ENCODE peak calls at places on chromosomes 6 and 20, in five cellular contexts. One of them, this sample, is unnamed. For H3K4me1, the result is how much of the 10 kb centered on the place peaks cover.

GRCh38 chr6:41132254-41132653 is 21.9 kb downstream of the TREML1 start:
- DNase-seq in IMR-90: no peak
- DNase-seq in SJSA1: no peak
- DNase-seq in tibial nerve: no peak
- DNase-seq in naive thymus-derived CD4-positive, alpha-beta T cell: no peak
- DNase-seq in this sample: no peak

GRCh38 chr6:88535296-88535695 is 369.1 kb upstream of the CNR1 start:
- DNase-seq in IMR-90: no peak
- DNase-seq in SJSA1: no peak
- DNase-seq in tibial nerve: no peak
- DNase-seq in naive thymus-derived CD4-positive, alpha-beta T cell: no peak
- DNase-seq in this sample: no peak

GRCh38 chr6:30782425-30783014 is 38.2 kb upstream of the IER3 start:
- DNase-seq in IMR-90: peak
- DNase-seq in SJSA1: peak
- DNase-seq in tibial nerve: no peak
- DNase-seq in naive thymus-derived CD4-positive, alpha-beta T cell: no peak
- DNase-seq in this sample: no peak

GRCh38 chr6:45514454-45514853 is 136.7 kb upstream of the SUPT3H start:
- DNase-seq in IMR-90: peak
- DNase-seq in SJSA1: no peak
- DNase-seq in tibial nerve: no peak
- DNase-seq in naive thymus-derived CD4-positive, alpha-beta T cell: no peak
- DNase-seq in this sample: no peak

GRCh38 chr6:152573762-152574161 is 63.4 kb downstream of the SYNE1 start:
- DNase-seq in IMR-90: peak
- DNase-seq in SJSA1: no peak
- DNase-seq in tibial nerve: no peak
- DNase-seq in naive thymus-derived CD4-positive, alpha-beta T cell: no peak
- DNase-seq in this sample: no peak

GRCh38 chr6:135347887-135348286 is 149.7 kb downstream of the AHI1 start:
- DNase-seq in IMR-90: no peak
- DNase-seq in SJSA1: no peak
- DNase-seq in tibial nerve: no peak
- DNase-seq in naive thymus-derived CD4-positive, alpha-beta T cell: no peak
- DNase-seq in this sample: no peak

GRCh38 chr6:6725834-6726194 is 137.3 kb downstream of the LY86 start:
- DNase-seq in IMR-90: no peak
- DNase-seq in SJSA1: no peak
- DNase-seq in tibial nerve: no peak
- DNase-seq in naive thymus-derived CD4-positive, alpha-beta T cell: no peak
- DNase-seq in this sample: no peak

GRCh38 chr6:144150673-144151009 is 324 bp downstream of the STX11 start:
- DNase-seq in IMR-90: peak
- DNase-seq in SJSA1: peak
- DNase-seq in tibial nerve: no peak
- DNase-seq in naive thymus-derived CD4-positive, alpha-beta T cell: peak
- DNase-seq in this sample: no peak

GRCh38 chr6:83192456-83192855 is 609 bp downstream of the PGM3 start:
- DNase-seq in IMR-90: no peak
- DNase-seq in SJSA1: no peak
- DNase-seq in tibial nerve: no peak
- DNase-seq in naive thymus-derived CD4-positive, alpha-beta T cell: no peak
- DNase-seq in this sample: no peak

GRCh38 chr6:83188501-83188900 is 4.6 kb downstream of the PGM3 start:
- DNase-seq in IMR-90: no peak
- DNase-seq in SJSA1: no peak
- DNase-seq in tibial nerve: no peak
- DNase-seq in naive thymus-derived CD4-positive, alpha-beta T cell: no peak
- DNase-seq in this sample: no peak

GRCh38 chr6:83193747-83194582 is 808 bp downstream of the RWDD2A start:
- DNase-seq in IMR-90: no peak
- DNase-seq in SJSA1: peak
- DNase-seq in tibial nerve: no peak
- DNase-seq in naive thymus-derived CD4-positive, alpha-beta T cell: peak
- DNase-seq in this sample: no peak

GRCh38 chr6:83192871-83193746 is at the start of the genes PGM3 and RWDD2A:
- DNase-seq in IMR-90: peak
- DNase-seq in SJSA1: peak
- DNase-seq in tibial nerve: peak
- DNase-seq in naive thymus-derived CD4-positive, alpha-beta T cell: peak
- DNase-seq in this sample: peak

GRCh38 chr6:83190596-83190995 is 2.5 kb downstream of the PGM3 start:
- DNase-seq in IMR-90: no peak
- DNase-seq in SJSA1: no peak
- DNase-seq in tibial nerve: no peak
- DNase-seq in naive thymus-derived CD4-positive, alpha-beta T cell: no peak
- DNase-seq in this sample: no peak
- H3K4me3 ChIP-seq in IMR-90: no peak
- H3K4me3 ChIP-seq in SJSA1: no peak
- H3K4me3 ChIP-seq in tibial nerve: no peak
- H3K4me3 ChIP-seq in naive thymus-derived CD4-positive, alpha-beta T cell: no peak
- H3K4me3 ChIP-seq in this sample: no peak

GRCh38 chr20:20677186-20677585 is 35.3 kb downstream of the RALGAPA2 start:
- DNase-seq in IMR-90: no peak
- DNase-seq in SJSA1: no peak
- DNase-seq in tibial nerve: no peak
- DNase-seq in naive thymus-derived CD4-positive, alpha-beta T cell: no peak
- DNase-seq in this sample: no peak

GRCh38 chr20:20683020-20683419 is 29.4 kb downstream of the RALGAPA2 start:
- DNase-seq in IMR-90: no peak
- DNase-seq in SJSA1: no peak
- DNase-seq in tibial nerve: no peak
- DNase-seq in naive thymus-derived CD4-positive, alpha-beta T cell: no peak
- DNase-seq in this sample: no peak

GRCh38 chr20:20680991-20681508 is 31.4 kb downstream of the RALGAPA2 start:
- DNase-seq in IMR-90: no peak
- DNase-seq in SJSA1: no peak
- DNase-seq in tibial nerve: no peak
- DNase-seq in naive thymus-derived CD4-positive, alpha-beta T cell: no peak
- DNase-seq in this sample: no peak

GRCh38 chr20:20683481-20683880 is 29.0 kb downstream of the RALGAPA2 start:
- DNase-seq in IMR-90: no peak
- DNase-seq in SJSA1: no peak
- DNase-seq in tibial nerve: no peak
- DNase-seq in naive thymus-derived CD4-positive, alpha-beta T cell: no peak
- DNase-seq in this sample: no peak

GRCh38 chr20:20679306-20679705 is 33.1 kb downstream of the RALGAPA2 start:
- DNase-seq in IMR-90: no peak
- DNase-seq in SJSA1: no peak
- DNase-seq in tibial nerve: no peak
- DNase-seq in naive thymus-derived CD4-positive, alpha-beta T cell: no peak
- DNase-seq in this sample: no peak
- H3K4me1 ChIP-seq in IMR-90: under half
- H3K4me1 ChIP-seq in SJSA1: under half
- H3K4me1 ChIP-seq in tibial nerve: under half
- H3K4me1 ChIP-seq in naive thymus-derived CD4-positive, alpha-beta T cell: under half
- H3K4me1 ChIP-seq in this sample: under half

GRCh38 chr6:129507059-129507807 is 202.7 kb downstream of the ARHGAP18 start:
- DNase-seq in IMR-90: no peak
- DNase-seq in SJSA1: no peak
- DNase-seq in tibial nerve: no peak
- DNase-seq in naive thymus-derived CD4-positive, alpha-beta T cell: no peak
- DNase-seq in this sample: no peak
- H3K27ac ChIP-seq in IMR-90: no peak
- H3K27ac ChIP-seq in SJSA1: no peak
- H3K27ac ChIP-seq in tibial nerve: no peak
- H3K27ac ChIP-seq in naive thymus-derived CD4-positive, alpha-beta T cell: no peak
- H3K27ac ChIP-seq in this sample: no peak

GRCh38 chr6:1381397-1382330 is 7.7 kb upstream of the FOXF2 start:
- DNase-seq in IMR-90: no peak
- DNase-seq in SJSA1: peak
- DNase-seq in tibial nerve: no peak
- DNase-seq in naive thymus-derived CD4-positive, alpha-beta T cell: peak
- DNase-seq in this sample: no peak
- H3K4me3 ChIP-seq in IMR-90: peak
- H3K4me3 ChIP-seq in SJSA1: peak
- H3K4me3 ChIP-seq in tibial nerve: peak
- H3K4me3 ChIP-seq in naive thymus-derived CD4-positive, alpha-beta T cell: no peak
- H3K4me3 ChIP-seq in this sample: peak

DNA sequence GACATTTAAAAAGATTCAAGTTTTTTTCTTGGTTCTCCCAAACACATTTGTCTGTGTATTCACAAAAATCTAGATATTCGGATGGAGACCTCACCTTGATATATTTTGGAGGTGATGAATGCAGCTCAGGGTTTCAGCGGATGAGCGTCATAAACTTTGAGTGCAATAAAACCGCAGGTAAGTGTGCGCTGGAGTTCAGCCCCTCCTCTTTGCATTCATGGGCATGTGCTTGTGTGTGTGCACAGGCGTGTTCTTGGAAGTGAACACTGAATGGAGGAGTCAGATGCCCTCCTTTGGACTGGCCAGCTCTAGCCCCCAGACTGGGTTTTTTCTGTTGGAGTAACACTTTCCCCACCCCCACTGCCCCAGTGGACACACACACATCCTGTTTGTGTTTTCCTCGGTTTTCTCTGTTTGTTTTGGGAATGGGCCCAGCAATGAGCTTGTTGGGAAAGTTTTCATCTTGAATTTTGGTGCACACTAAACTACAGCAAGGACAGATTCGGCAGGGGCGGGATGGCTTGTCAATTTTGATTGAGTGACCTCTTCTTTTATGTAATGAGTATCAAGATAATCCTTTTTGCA is 65.6 kb downstream of the IGF2R start:
- DNase-seq in IMR-90: no peak
- DNase-seq in SJSA1: no peak
- DNase-seq in tibial nerve: no peak
- DNase-seq in naive thymus-derived CD4-positive, alpha-beta T cell: no peak
- DNase-seq in this sample: no peak
- H3K4me1 ChIP-seq in IMR-90: under half
- H3K4me1 ChIP-seq in SJSA1: under half
- H3K4me1 ChIP-seq in tibial nerve: under half
- H3K4me1 ChIP-seq in naive thymus-derived CD4-positive, alpha-beta T cell: under half
- H3K4me1 ChIP-seq in this sample: under half

GRCh38 chr20:59153355-59153681 is 10.3 kb upstream of the ZNF831 start:
- DNase-seq in IMR-90: no peak
- DNase-seq in SJSA1: no peak
- DNase-seq in tibial nerve: no peak
- DNase-seq in naive thymus-derived CD4-positive, alpha-beta T cell: no peak
- DNase-seq in this sample: no peak
- H3K27ac ChIP-seq in IMR-90: no peak
- H3K27ac ChIP-seq in SJSA1: no peak
- H3K27ac ChIP-seq in tibial nerve: no peak
- H3K27ac ChIP-seq in naive thymus-derived CD4-positive, alpha-beta T cell: peak
- H3K27ac ChIP-seq in this sample: peak